ENCODE peak calls at places on chromosome 19, in six cellular contexts. L, V, K, H, U and A are unnamed samples.

GRCh38 chr19:14775855-14776254 is 2.5 kb downstream of the ADGRE2 start:
- DNase-seq in L (no peak), U (peak), V (peak), H (peak), K (no peak), A (no peak)

GRCh38 chr19:18113827-18114226 is 16.2 kb downstream of the MAST3 start:
- DNase-seq in L (no peak), H (no peak), U (no peak), K (no peak), V (no peak), A (no peak)

GRCh38 chr19:5691930-5692784 is 2.1 kb downstream of the RPL36 start:
- DNase-seq in H (peak), U (no peak), K (no peak), L (peak), V (peak), A (no peak)

GRCh38 chr19:35673121-35673804 is 6.9 kb downstream of the UPK1A start:
- DNase-seq in H (peak), V (peak), L (peak), U (peak), K (no peak), A (no peak)

GRCh38 chr19:17973759-17974158 is 6.9 kb downstream of the KCNN1 start:
- DNase-seq in U (no peak), H (no peak), L (no peak), V (no peak), K (no peak), A (no peak)

GRCh38 chr19:48630289-48631036 is 6.7 kb downstream of the DBP start:
- DNase-seq in V (peak), L (no peak), H (no peak), U (peak), K (no peak), A (no peak)

GRCh38 chr19:17026041-17026658 is 460 bp downstream of the CPAMD8 start:
- DNase-seq in V (peak), U (no peak), L (no peak), K (no peak), H (no peak), A (no peak)

GRCh38 chr19:47446534-47447469 is 24.9 kb downstream of the SLC8A2 start:
- DNase-seq in L (no peak), U (peak), H (no peak), V (no peak), K (no peak), A (no peak)

GRCh38 chr19:17654993-17655392 is 33.2 kb downstream of the UNC13A start:
- DNase-seq in K (no peak), L (no peak), V (peak), H (peak), U (no peak), A (no peak)

GRCh38 chr19:497476-497860 is 1.2 kb downstream of the MADCAM1 start:
- DNase-seq in V (peak), K (no peak), U (no peak), L (no peak), H (no peak), A (no peak)

GRCh38 chr19:35908010-35908441 is at the start of gene TYROBP:
- DNase-seq in U (no peak), K (no peak), H (no peak), V (peak), L (no peak), A (no peak)

GRCh38 chr19:48194041-48194871 is 23.8 kb downstream of the ZSWIM9 start:
- DNase-seq in L (no peak), U (no peak), H (peak), K (no peak), V (no peak), A (no peak)

GRCh38 chr19:34482380-34483250 is 1.1 kb downstream of the WTIP start:
- DNase-seq in K (no peak), U (no peak), H (no peak), L (no peak), V (peak), A (no peak)

GRCh38 chr19:40013991-40014390 is 17.1 kb downstream of the ZNF546 start:
- DNase-seq in U (no peak), H (no peak), K (no peak), L (no peak), V (no peak), A (no peak)

GRCh38 chr19:10102787-10103236 is 334 bp upstream of the ANGPTL6 start:
- DNase-seq in V (peak), K (no peak), L (no peak), U (no peak), H (peak), A (no peak)

GRCh38 chr19:16160943-16161560 is 12.3 kb downstream of the CIB3 start:
- DNase-seq in V (no peak), H (no peak), K (no peak), L (no peak), U (no peak), A (peak)

GRCh38 chr19:56119585-56119978 is 1.5 kb downstream of the ZNF787 start:
- DNase-seq in V (peak), L (no peak), U (peak), H (no peak), K (no peak), A (no peak)

GRCh38 chr19:1469200-1469935 is 9.6 kb downstream of the C19orf25 start:
- DNase-seq in V (peak), L (no peak), U (no peak), K (no peak), H (no peak), A (no peak)

GRCh38 chr19:1296078-1296477 is 10.4 kb downstream of the EFNA2 start:
- DNase-seq in V (no peak), L (no peak), K (no peak), H (no peak), U (no peak), A (no peak)

GRCh38 chr19:34256835-34257558 is 2.6 kb downstream of the GARRE1 start:
- DNase-seq in K (no peak), L (no peak), H (no peak), U (no peak), V (no peak), A (no peak)

GRCh38 chr19:43624933-43625332 is 5.5 kb upstream of the ZNF428 start:
- DNase-seq in V (peak), U (peak), H (peak), L (peak), K (no peak), A (no peak)
- TF ChIP-seq CTCF in V (no peak), U (no peak), H (peak), L (peak), K (no peak), A (no peak)

GRCh38 chr19:30373593-30373992 is 1.4 kb downstream of the ZNF536 start:
- DNase-seq in L (no peak), V (no peak), K (no peak), U (peak), H (no peak), A (no peak)
- H3K4me3 ChIP-seq in L (no peak), V (no peak), K (no peak), U (no peak), H (no peak), A (no peak)

DNA sequence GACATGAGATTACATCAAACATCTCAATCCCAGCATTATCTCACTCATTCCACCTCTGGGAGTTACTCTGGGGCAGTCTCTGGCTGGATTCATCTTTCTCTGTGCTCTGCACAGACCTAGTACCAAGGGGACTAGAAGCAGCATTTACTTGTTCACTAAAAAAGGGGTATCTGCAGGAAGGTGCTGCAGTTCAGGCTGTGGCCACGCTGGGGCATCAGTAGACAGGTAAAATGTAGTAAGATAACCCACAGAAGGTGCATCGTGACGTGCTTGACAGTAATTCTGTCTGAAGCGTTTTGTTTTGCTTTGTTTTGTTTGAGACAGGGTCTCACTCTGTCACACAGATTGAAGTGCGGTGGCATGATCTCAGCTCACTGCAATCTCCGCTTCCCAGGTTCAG is 29.3 kb downstream of the ZNF564 start:
- DNase-seq in V (no peak), K (no peak), L (peak), U (no peak), H (peak), A (no peak)
- TF ChIP-seq CTCF in V (no peak), K (no peak), L (peak), U (no peak), H (no peak), A (no peak)

DNA sequence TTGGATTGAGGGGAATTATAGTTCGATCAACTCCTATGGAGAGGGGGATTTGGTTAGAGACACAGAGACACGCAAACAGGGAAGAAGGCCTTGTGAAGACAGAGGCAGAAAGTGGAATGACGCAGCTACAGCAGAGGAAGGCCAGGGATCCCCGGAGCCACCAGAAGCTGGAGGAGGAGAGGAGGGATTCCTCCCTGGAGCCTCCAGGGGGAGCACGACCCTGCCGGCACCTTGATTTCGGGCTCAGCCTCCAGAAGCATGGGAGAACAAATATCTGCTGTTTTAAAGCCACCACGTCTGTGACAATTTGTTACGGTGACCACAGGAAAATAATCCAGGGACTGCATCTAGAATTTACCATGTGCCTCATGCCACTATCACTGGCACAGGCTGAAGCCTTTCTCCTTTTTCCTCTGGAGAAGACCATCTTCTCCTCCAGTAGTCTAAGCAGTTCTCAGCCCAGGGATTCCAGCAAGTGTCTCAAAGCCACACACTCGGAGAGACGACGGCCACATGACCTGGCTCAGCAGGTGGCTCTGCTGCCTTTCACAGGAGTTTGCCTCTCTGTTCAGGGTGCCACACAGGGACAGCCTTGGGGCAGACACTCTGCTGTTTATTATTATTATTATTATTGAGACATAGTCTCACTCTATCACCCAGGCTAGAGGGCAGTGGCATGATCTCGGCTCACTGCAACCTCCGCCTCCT is 39.9 kb upstream of the CCNE1 start:
- DNase-seq in V (peak), K (no peak), L (peak), H (peak), U (peak), A (no peak)
- H3K4me3 ChIP-seq in V (no peak), K (no peak), L (no peak), H (no peak), U (no peak), A (no peak)

DNA sequence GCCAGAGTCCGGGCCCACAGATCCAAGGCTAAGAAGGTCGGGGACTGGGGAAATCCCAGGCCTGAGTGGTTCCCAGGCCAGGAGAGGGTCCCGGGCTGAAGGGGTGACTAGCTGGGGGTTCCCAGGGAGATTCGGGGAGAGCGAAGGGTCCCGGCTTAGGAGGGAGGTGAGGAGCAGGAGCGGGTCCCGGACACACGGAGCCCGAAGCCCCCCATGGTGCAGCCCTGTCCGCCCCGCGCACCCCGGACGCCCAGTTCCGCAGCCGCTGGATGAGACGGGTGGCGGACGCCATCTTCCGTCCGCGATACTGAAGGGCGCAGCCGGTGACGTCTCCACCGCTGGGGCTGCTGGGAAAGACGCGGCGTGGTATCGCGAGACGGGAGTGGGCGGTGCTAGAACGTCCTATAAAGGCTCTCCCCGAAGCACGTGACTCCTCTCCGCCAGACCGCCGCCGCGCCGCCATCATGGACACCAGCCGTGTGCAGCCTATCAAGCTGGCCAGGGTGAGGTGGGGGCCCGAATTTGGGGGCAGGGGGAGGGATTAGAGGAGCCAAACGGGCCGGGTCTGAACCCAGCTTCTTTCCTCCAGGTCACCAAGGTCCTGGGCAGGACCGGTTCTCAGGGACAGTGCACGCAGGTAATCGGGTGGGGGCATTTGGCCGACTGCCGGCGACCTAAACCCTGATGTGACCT is at the start of the genes NDUFA7 and RPS28:
- DNase-seq in L (peak), K (peak), H (peak), V (peak), U (peak), A (peak)
- TF ChIP-seq CTCF in L (peak), K (peak), H (peak), V (peak), U (no peak), A (peak)

DNA sequence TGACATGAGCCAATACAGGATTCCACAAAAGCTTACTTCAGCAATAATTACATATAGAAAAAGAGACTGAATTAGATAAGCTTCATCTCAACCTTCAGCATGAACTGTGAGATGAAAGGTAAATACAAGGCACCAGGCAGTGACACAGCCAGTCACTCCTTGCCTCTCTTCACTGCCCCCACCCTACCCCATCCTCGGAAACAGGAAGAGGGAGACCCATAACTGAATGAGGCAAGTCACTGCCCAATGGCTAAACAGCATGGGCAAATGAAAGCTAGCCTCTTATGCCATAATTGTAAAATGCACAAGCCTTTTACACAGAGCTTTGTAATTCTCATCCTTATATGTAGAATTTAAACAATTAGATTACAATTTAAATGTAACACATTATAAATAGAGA is 1.7 kb downstream of the ZNF160 start:
- DNase-seq in H (no peak), K (no peak), V (no peak), L (no peak), U (no peak), A (no peak)
- H3K4me3 ChIP-seq in H (no peak), K (no peak), V (peak), L (no peak), U (no peak), A (no peak)

GRCh38 chr19:49871349-49871985 is 4.1 kb upstream of the PNKP start:
- DNase-seq in U (no peak), H (no peak), V (peak), K (no peak), L (no peak), A (no peak)
- TF ChIP-seq CTCF in U (no peak), H (no peak), V (no peak), K (no peak), L (no peak), A (no peak)